ENCODE peak calls at places on chromosomes 5 and 9, in six cellular contexts. J is HepG2, X is H1, R is GM12891, M is K562, B is GM12878. T is an unnamed sample.

GRCh38 chr9:31445960-31446359 is 938.5 kb upstream of the ACO1 start:
- DNase-seq in J (no peak), X (no peak), R (peak), M (no peak), B (no peak), T (no peak)

GRCh38 chr5:134247411-134247810 is 21.5 kb upstream of the PPP2CA start:
- DNase-seq in J (peak), X (no peak), R (no peak), M (no peak), B (no peak), T (no peak)

GRCh38 chr5:124741711-124742496 is 4.5 kb downstream of the ZNF608 start:
- DNase-seq in J (no peak), X (peak), R (no peak), M (no peak), B (no peak), T (no peak)

GRCh38 chr9:2362170-2362569 is 259.4 kb upstream of the VLDLR start:
- DNase-seq in J (no peak), X (no peak), R (no peak), M (no peak), B (no peak), T (no peak)

GRCh38 chr9:1077616-1078015 is 27.5 kb downstream of the DMRT2 start:
- DNase-seq in J (no peak), X (no peak), R (no peak), M (no peak), B (no peak), T (no peak)

GRCh38 chr5:111776903-111777302 is 19.9 kb upstream of the NREP start:
- DNase-seq in J (no peak), X (no peak), R (no peak), M (no peak), B (no peak), T (no peak)

GRCh38 chr5:178416919-178417318 is 173.3 kb downstream of the COL23A1 start:
- DNase-seq in J (no peak), X (no peak), R (no peak), M (no peak), B (no peak), T (no peak)

GRCh38 chr5:141517902-141518610 is 29.2 kb downstream of the PCDHGC5 start:
- DNase-seq in J (no peak), X (no peak), R (no peak), M (no peak), B (no peak), T (no peak)

GRCh38 chr5:107217721-107218130 is 453.0 kb downstream of the EFNA5 start:
- DNase-seq in J (no peak), X (no peak), R (no peak), M (no peak), B (no peak), T (no peak)

GRCh38 chr9:69637801-69638200 is 34.4 kb downstream of the APBA1 start:
- DNase-seq in J (no peak), X (no peak), R (no peak), M (no peak), B (no peak), T (no peak)

GRCh38 chr9:70120834-70121510 is 77.3 kb downstream of the MAMDC2 start:
- DNase-seq in J (no peak), X (no peak), R (no peak), M (no peak), B (no peak), T (no peak)

GRCh38 chr5:137453476-137454080 is 45.5 kb downstream of the SPOCK1 start:
- DNase-seq in J (peak), X (no peak), R (no peak), M (no peak), B (no peak), T (no peak)

GRCh38 chr9:105816202-105816744 is 121.9 kb downstream of the TMEM38B start:
- DNase-seq in J (no peak), X (no peak), R (no peak), M (no peak), B (no peak), T (no peak)

GRCh38 chr5:53576674-53577073 is 16.2 kb downstream of the NDUFS4 start:
- DNase-seq in J (peak), X (no peak), R (no peak), M (no peak), B (no peak), T (no peak)

GRCh38 chr5:53582225-53582624 is 21.8 kb downstream of the NDUFS4 start:
- DNase-seq in J (no peak), X (no peak), R (no peak), M (no peak), B (no peak), T (no peak)

GRCh38 chr5:53578854-53579253 is 18.4 kb downstream of the NDUFS4 start:
- DNase-seq in J (no peak), X (no peak), R (no peak), M (no peak), B (no peak), T (no peak)

DNA sequence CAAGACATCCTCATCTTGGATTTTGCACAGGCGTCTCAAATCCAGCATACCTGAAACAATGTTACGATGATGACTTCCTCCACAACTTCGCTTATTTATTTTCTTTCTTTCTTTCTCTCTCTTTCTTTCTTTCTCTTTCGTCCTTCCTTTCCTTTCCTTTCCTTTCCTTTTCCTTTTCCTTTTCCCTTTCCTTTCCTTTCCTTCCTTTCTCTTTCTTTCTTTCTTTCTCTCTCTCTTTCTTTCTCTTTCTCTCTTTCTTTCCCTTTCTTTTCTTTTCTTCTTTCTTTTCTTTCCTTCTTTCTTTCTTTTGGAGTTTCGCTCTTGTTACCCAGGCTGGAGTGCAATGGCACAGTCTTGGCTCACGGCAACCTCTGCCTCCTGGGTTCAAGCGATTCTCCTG is 20.1 kb downstream of the NDUFS4 start:
- DNase-seq in J (no peak), X (no peak), R (no peak), M (no peak), B (no peak), T (no peak)
- TF ChIP-seq POLR2AphosphoS5 in J (no peak), X (no peak), R (no peak), M (no peak), B (no peak), T (no peak)

GRCh38 chr9:113148996-113149960 is 1.5 kb upstream of the SLC31A2 start:
- DNase-seq in J (peak), X (no peak), R (no peak), M (no peak), B (no peak), T (no peak)

GRCh38 chr9:113151696-113152630 is 1.2 kb downstream of the SLC31A2 start:
- DNase-seq in J (no peak), X (no peak), R (no peak), M (no peak), B (no peak), T (no peak)

GRCh38 chr9:113148377-113148715 is 2.5 kb upstream of the SLC31A2 start:
- DNase-seq in J (no peak), X (no peak), R (no peak), M (no peak), B (no peak), T (no peak)

GRCh38 chr9:113152699-113153098 is 1.9 kb downstream of the SLC31A2 start:
- DNase-seq in J (no peak), X (no peak), R (no peak), M (peak), B (no peak), T (no peak)

DNA sequence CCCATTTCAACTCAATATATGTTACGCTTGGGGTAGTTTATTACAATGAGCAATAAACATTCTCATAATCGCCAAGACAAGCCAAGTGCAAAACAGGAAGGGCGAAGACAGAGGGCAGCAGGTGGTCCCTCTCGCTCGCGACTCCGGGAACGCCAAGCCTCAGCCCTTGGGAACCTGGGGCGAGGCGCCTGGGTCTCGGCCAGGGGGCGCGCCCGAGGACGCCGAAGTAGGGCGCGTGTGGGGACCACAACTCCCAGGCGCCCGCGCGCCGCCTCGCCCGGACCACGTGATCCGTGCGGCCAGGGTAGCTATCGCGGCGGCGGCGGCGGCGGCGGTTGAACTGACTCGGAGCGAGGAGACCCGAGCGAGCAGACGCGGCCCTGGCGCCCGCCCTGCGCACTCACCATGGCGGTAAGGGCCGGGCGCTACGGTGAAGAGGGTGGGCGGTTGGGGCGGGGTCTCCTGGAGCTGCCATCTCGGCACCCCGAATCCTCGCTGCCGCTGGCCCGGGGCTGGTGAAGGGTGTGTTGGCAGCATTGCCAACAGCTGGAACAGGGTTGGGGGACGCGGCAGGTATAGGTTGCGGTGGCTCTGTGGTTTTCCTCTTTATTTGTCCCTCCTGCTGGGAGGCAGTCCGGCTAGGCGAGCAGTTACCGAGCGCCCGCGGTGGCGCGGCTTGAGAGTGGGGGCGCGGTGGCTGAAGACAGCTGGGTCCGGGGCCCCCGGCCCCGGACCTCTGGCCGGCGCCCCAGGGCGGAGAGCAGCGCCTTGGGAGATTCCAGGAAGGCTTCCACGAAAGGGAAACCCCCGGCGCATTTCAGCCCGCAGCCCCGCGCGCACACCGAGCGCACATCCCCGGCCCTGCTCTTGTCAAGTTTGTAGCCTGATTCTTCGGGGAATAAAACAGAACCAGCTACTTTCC is at the start of gene SLC31A2:
- DNase-seq in J (peak), X (peak), R (peak), M (peak), B (peak), T (peak)
- TF ChIP-seq POLR2A in J (peak), X (no peak), R (no peak), M (peak), B (peak), T (no peak)

GRCh38 chr9:113398796-113399195 is 2.3 kb downstream of the ALAD start:
- DNase-seq in J (no peak), X (no peak), R (no peak), M (no peak), B (no peak), T (no peak)

GRCh38 chr9:113391917-113392316 is 9.2 kb downstream of the ALAD start:
- DNase-seq in J (no peak), X (no peak), R (no peak), M (no peak), B (no peak), T (no peak)

GRCh38 chr9:113393281-113393680 is 7.8 kb downstream of the ALAD start:
- DNase-seq in J (no peak), X (no peak), R (no peak), M (no peak), B (no peak), T (no peak)

GRCh38 chr9:113397077-113397696 is 3.9 kb downstream of the ALAD start:
- DNase-seq in J (no peak), X (no peak), R (no peak), M (peak), B (no peak), T (no peak)

GRCh38 chr9:113395000-113395861 is 5.9 kb downstream of the ALAD start:
- DNase-seq in J (peak), X (no peak), R (no peak), M (no peak), B (no peak), T (no peak)
- TF ChIP-seq TAF1 in J (no peak), X (no peak), R (no peak), M (no peak), B (no peak), T (no peak)

DNA sequence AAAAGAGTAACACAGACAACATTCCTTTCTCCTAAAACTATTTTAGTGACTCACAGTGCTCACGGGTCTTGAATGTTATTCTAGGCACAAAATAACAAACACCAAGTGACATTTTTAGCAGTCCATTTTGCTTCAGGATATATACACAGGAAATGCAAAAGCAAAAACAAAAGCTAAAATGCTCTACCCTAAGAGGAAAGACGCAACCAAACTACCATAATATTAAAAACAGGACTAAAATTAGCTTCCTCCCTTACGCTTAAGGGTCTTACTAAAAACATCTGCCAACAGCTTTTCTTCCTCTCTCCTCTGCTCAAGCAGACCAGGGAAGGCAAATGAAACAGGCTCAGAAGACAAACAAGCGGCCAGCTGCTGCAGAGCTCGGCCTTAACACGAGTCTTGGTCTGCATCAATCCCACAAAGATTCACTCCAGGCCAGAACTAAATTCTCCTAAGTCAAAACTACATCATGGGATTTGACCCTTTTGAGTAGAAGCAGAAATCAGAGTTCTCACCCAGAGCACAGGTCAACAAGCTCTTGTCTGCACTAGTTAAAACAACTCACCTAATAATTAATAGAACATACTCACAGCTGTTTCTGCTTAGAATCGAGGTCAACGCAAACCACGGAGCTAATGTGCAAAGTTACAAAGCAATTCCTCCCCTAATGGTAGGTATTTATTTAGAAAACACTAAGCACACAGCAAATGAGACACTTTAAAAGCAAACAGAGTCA is 62.3 kb downstream of the RAPGEF1 start:
- DNase-seq in J (peak), X (no peak), R (no peak), M (no peak), B (peak), T (no peak)
- TF ChIP-seq POLR2AphosphoS5 in J (no peak), X (no peak), R (no peak), M (no peak), B (peak), T (peak)

DNA sequence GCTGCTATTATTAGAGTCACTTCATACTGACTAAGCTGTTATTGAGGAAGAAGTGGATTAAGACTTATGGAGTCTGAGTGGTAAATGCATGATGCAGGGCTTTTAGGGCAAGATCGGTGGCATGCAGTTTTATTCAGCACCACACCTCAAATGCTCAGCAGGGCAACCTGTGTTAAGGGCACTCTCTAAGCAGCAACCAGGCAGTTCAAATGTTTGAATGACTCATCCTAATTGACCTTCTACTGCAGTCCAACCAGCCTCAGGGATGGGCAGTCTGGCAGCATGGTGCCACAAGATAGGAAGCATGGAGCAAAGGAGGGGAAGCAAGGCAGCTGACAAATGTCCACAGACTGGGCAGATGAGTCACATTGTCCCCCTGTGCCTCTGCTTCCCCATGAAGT is 80.2 kb upstream of the MIER3 start:
- DNase-seq in J (peak), X (no peak), R (no peak), M (no peak), B (no peak), T (no peak)
- TF ChIP-seq POLR2A in J (no peak), X (no peak), R (no peak), M (no peak), B (no peak), T (no peak)

GRCh38 chr9:112288029-112288428 is 45.4 kb downstream of the PTBP3 start:
- DNase-seq in J (peak), X (no peak), R (no peak), M (no peak), B (no peak), T (no peak)
- TF ChIP-seq TAF1 in J (no peak), X (no peak), R (no peak), M (no peak), B (no peak), T (no peak)

DNA sequence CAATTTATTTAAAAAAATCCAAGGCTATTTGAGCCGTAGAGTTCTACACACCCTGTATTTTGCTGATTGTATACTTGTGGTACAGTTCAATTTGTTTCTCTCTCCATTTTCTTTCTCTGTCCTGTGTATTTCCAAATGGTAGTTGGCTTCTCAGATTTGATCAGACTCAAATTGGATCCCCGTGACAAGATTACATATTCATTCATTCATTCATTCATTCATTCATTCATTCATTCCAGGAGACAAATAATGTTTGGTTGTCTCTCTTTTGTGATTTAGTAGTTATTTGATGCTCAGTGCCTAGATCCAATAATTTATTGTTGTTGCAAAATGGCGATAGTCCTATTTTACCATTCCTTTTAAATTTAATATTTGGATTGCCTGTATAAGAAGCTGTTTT is 292.8 kb upstream of the RIOK2 start:
- DNase-seq in J (no peak), X (no peak), R (no peak), M (no peak), B (no peak), T (no peak)
- TF ChIP-seq POLR2AphosphoS5 in J (no peak), X (no peak), R (no peak), M (no peak), B (no peak), T (no peak)

DNA sequence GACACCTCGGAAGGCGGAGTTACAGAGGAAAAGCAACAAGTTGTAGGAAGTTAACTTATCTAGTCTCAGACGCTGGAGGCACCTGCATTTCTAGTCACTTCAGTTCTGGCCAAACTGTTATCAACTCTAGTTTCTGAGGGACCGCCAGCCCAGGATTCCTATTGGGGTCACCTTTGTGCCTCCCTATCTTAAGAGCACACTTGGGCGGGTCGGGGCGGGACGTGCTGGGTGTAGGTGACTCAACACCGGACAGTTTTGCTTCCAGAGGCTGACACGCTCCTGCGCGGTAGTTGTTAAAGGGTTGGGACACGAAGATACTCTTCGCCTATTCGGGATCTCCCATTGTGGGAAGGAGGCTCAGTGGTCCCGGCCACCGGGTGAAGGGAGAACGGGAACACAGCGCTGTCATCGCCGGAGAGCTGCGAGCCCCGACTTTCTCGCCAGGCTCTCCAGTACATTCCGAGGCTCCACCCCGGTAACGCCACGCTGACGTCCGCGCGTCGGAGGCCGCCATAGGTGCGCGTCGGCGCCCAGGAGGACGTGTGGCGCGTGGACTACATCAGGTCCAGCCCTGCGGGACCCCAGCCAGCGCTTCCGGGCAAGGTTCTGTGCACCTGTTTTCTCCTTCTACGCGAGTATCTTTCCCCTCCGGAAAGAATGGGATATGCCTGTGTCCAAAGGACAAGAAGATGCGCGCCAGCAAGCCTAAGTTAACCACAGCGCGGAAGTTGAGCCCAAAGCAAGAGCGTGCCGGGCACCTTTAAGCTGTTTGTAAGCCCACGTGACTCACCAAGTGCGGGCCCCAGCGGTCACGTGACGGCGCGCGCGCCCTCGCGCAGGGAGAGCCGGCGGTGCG is at the start of gene KDM4C:
- DNase-seq in J (peak), X (peak), R (peak), M (peak), B (peak), T (peak)
- TF ChIP-seq POLR2A in J (peak), X (peak), R (peak), M (peak), B (peak), T (peak)

T was measured in GM12892.